ENCODE peak calls at places on chromosomes 16 and 17, in seven cellular contexts. K is Ammon's horn; V is stimulated activated CD4-positive, alpha-beta T cell treated with anti-CD3 and anti-CD28 coated beads, Interleukin-2, amount 100 ng/mL, for 24 hours; G is NCI-H2171; L is KBM-7; A is activated CD4-positive, alpha-beta T cell treated with anti-CD3 and anti-CD28 coated beads for 36 hours; M is heart left ventricle. X is an unnamed sample.

GRCh38 chr17:1126801-1127550 is 52.8 kb downstream of the ABR start:
- DNase-seq in K (no peak), V (no peak), G (no peak), L (no peak), A (no peak), M (no peak), X (no peak)

GRCh38 chr17:58084317-58084981 is 1.2 kb downstream of the DYNLL2 start:
- DNase-seq in K (no peak), V (peak), G (peak), L (peak), A (peak), M (no peak), X (peak)

GRCh38 chr17:50055426-50056216 is at the start of gene ITGA3:
- DNase-seq in K (peak), V (peak), G (peak), L (peak), A (peak), M (peak), X (peak)

GRCh38 chr17:30237296-30238002 is 2.0 kb upstream of the SLC6A4 start:
- DNase-seq in K (no peak), V (no peak), G (no peak), L (no peak), A (no peak), M (no peak), X (no peak)

GRCh38 chr17:57110152-57110542 is 25.1 kb downstream of the AKAP1 start:
- DNase-seq in K (no peak), V (no peak), G (no peak), L (no peak), A (no peak), M (peak), X (no peak)

GRCh38 chr17:79027925-79028491 is 4.0 kb downstream of the C1QTNF1 start:
- DNase-seq in K (no peak), V (no peak), G (no peak), L (no peak), A (no peak), M (no peak), X (no peak)

GRCh38 chr16:85187002-85187401 is 74.7 kb upstream of the CIBAR2 start:
- DNase-seq in K (peak), V (no peak), G (no peak), L (no peak), A (no peak), M (peak), X (no peak)

GRCh38 chr17:61467416-61468262 is 15.4 kb downstream of the TBX4 start:
- DNase-seq in K (peak), V (no peak), G (no peak), L (peak), A (peak), M (no peak), X (peak)

GRCh38 chr17:37543527-37544122 is 53.9 kb downstream of the DUSP14 start:
- DNase-seq in K (no peak), V (no peak), G (no peak), L (no peak), A (no peak), M (no peak), X (no peak)

GRCh38 chr17:41131979-41132378 is 8.0 kb upstream of the KRTAP4-12 start:
- DNase-seq in K (no peak), V (no peak), G (no peak), L (no peak), A (no peak), M (no peak), X (no peak)

GRCh38 chr17:413706-414440 is 61.3 kb upstream of the RPH3AL start:
- DNase-seq in K (no peak), V (peak), G (no peak), L (peak), A (peak), M (no peak), X (no peak)

GRCh38 chr17:70906808-70907207 is 737.5 kb downstream of the KCNJ2 start:
- DNase-seq in K (no peak), V (no peak), G (no peak), L (no peak), A (no peak), M (no peak), X (no peak)

GRCh38 chr17:78563189-78564145 is 13.7 kb downstream of the DNAH17 start:
- DNase-seq in K (no peak), V (no peak), G (peak), L (peak), A (no peak), M (peak), X (no peak)

GRCh38 chr16:73040136-73040535 is 7.8 kb downstream of the ZFHX3 start:
- DNase-seq in K (no peak), V (no peak), G (no peak), L (no peak), A (no peak), M (no peak), X (no peak)

GRCh38 chr16:55664786-55665407 is 9.1 kb downstream of the SLC6A2 start:
- DNase-seq in K (no peak), V (no peak), G (no peak), L (no peak), A (no peak), M (no peak), X (no peak)

GRCh38 chr16:49396206-49396720 is 22.7 kb downstream of the C16orf78 start:
- DNase-seq in K (no peak), V (no peak), G (no peak), L (no peak), A (no peak), M (no peak), X (no peak)

GRCh38 chr17:39916918-39917317 is 1.5 kb downstream of the GSDMB start:
- DNase-seq in K (no peak), V (no peak), G (no peak), L (no peak), A (no peak), M (no peak), X (no peak)

GRCh38 chr17:1552911-1553310 is 9.7 kb downstream of the PITPNA start:
- DNase-seq in K (no peak), V (no peak), G (no peak), L (no peak), A (no peak), M (no peak), X (no peak)

GRCh38 chr17:45787044-45787443 is 2.9 kb downstream of the CRHR1 start:
- DNase-seq in K (peak), V (no peak), G (no peak), L (no peak), A (no peak), M (no peak), X (no peak)

GRCh38 chr17:7478276-7479138 is 924 bp downstream of the ZBTB4 start:
- DNase-seq in K (peak), V (peak), G (no peak), L (peak), A (peak), M (peak), X (peak)

GRCh38 chr17:55201609-55201932 is 63.2 kb upstream of the HLF start:
- DNase-seq in K (no peak), V (no peak), G (no peak), L (no peak), A (no peak), M (no peak), X (no peak)

GRCh38 chr17:82338858-82339633 is 5.5 kb upstream of the SECTM1 start:
- DNase-seq in K (no peak), V (no peak), G (no peak), L (peak), A (peak), M (no peak), X (no peak)

GRCh38 chr16:10694306-10694705 is 424 bp downstream of the TEKT5 start:
- DNase-seq in K (no peak), V (no peak), G (no peak), L (no peak), A (no peak), M (no peak), X (no peak)

GRCh38 chr16:31352344-31353115 is 2.4 kb upstream of the ITGAX start:
- DNase-seq in K (peak), V (no peak), G (no peak), L (peak), A (no peak), M (no peak), X (peak)

GRCh38 chr17:83116311-83116771 is 36.9 kb downstream of the METRNL start:
- DNase-seq in K (no peak), V (no peak), G (no peak), L (no peak), A (no peak), M (no peak), X (no peak)

GRCh38 chr16:58371841-58372240 is 20.4 kb upstream of the GINS3 start:
- DNase-seq in K (no peak), V (no peak), G (no peak), L (no peak), A (no peak), M (no peak), X (no peak)

GRCh38 chr17:73591278-73592078 is 52.8 kb downstream of the SDK2 start:
- DNase-seq in K (no peak), V (peak), G (no peak), L (peak), A (peak), M (no peak), X (no peak)

X was measured in Karpas-422.